ENCODE peak calls at places on chromosome 18, in four cellular contexts. O is HEK293T, F is fibroblast of mammary gland, J is HTR-8/SVneo. K is an unnamed sample.

GRCh38 chr18:23250893-23251656 is 115.8 kb downstream of the CABLES1 start:
- DNase-seq in O (no peak), J (no peak), F (peak), K (no peak)

GRCh38 chr18:23825978-23826405 is 136.7 kb downstream of the LAMA3 start:
- DNase-seq in O (no peak), J (no peak), F (peak), K (no peak)

GRCh38 chr18:23281626-23282436 is 146.5 kb downstream of the CABLES1 start:
- DNase-seq in F (no peak), O (no peak), J (peak), K (peak)

GRCh38 chr18:54878057-54878661 is 49.9 kb downstream of the RAB27B start:
- DNase-seq in J (no peak), F (peak), O (no peak), K (peak)

GRCh38 chr18:22703883-22704626 is 229.1 kb upstream of the RBBP8 start:
- DNase-seq in F (peak), O (peak), J (peak), K (peak)

GRCh38 chr18:29002747-29003146 is 825.8 kb upstream of the CDH2 start:
- DNase-seq in F (no peak), O (no peak), J (no peak), K (no peak)

GRCh38 chr18:42520074-42520473 is 565.0 kb downstream of the PIK3C3 start:
- DNase-seq in O (no peak), F (no peak), J (no peak), K (no peak)

GRCh38 chr18:13436596-13436995 is 218.0 kb downstream of the LDLRAD4 start:
- DNase-seq in F (no peak), J (no peak), O (no peak), K (no peak)

GRCh38 chr18:48863432-48864065 is 87.2 kb downstream of the SMAD7 start:
- DNase-seq in O (no peak), J (no peak), F (no peak), K (no peak)

GRCh38 chr18:47254341-47254939 is 3.0 kb upstream of the SKOR2 start:
- DNase-seq in O (peak), F (peak), J (peak), K (peak)

GRCh38 chr18:44839239-44839666 is 158.6 kb downstream of the SETBP1 start:
- DNase-seq in F (peak), O (no peak), J (no peak), K (peak)

GRCh38 chr18:10020176-10020575 is 106.4 kb downstream of the VAPA start:
- DNase-seq in F (no peak), J (no peak), O (no peak), K (no peak)